ENCODE peak calls at places on chromosomes 11 and 22, in eight cellular contexts. One of them, this sample, is unnamed. For H3K27me3, the result is how much of the 10 kb centered on the place peaks cover.

GRCh38 chr22:43270314-43270908 is 72.8 kb downstream of the SCUBE1 start:
- DNase-seq in uterus: no peak
- DNase-seq in PC-3: peak
- DNase-seq in PC-9: no peak
- DNase-seq in IMR-90: no peak
- DNase-seq in cardiac muscle cell: peak
- DNase-seq in colonic mucosa: no peak
- DNase-seq in SK-N-SH: no peak
- DNase-seq in this sample: no peak

GRCh38 chr22:36257948-36258674 is 5.2 kb downstream of the APOL1 start:
- DNase-seq in colonic mucosa: no peak
- DNase-seq in SK-N-SH: no peak
- DNase-seq in uterus: no peak
- DNase-seq in IMR-90: no peak
- DNase-seq in PC-9: no peak
- DNase-seq in cardiac muscle cell: no peak
- DNase-seq in PC-3: no peak
- DNase-seq in this sample: no peak

GRCh38 chr11:117792241-117792640 is 4.8 kb downstream of the DSCAML1 start:
- DNase-seq in cardiac muscle cell: no peak
- DNase-seq in PC-3: no peak
- DNase-seq in uterus: no peak
- DNase-seq in PC-9: no peak
- DNase-seq in colonic mucosa: no peak
- DNase-seq in IMR-90: no peak
- DNase-seq in SK-N-SH: no peak
- DNase-seq in this sample: no peak

GRCh38 chr11:282630-283360 is 4.6 kb downstream of the NLRP6 start:
- DNase-seq in uterus: peak
- DNase-seq in PC-3: no peak
- DNase-seq in colonic mucosa: no peak
- DNase-seq in PC-9: no peak
- DNase-seq in cardiac muscle cell: no peak
- DNase-seq in SK-N-SH: peak
- DNase-seq in IMR-90: no peak
- DNase-seq in this sample: no peak

GRCh38 chr22:40541300-40541699 is 95.2 kb downstream of the MRTFA start:
- DNase-seq in PC-9: no peak
- DNase-seq in PC-3: peak
- DNase-seq in SK-N-SH: no peak
- DNase-seq in IMR-90: no peak
- DNase-seq in uterus: no peak
- DNase-seq in colonic mucosa: no peak
- DNase-seq in cardiac muscle cell: no peak
- DNase-seq in this sample: no peak

GRCh38 chr11:120386774-120387371 is 50.7 kb downstream of the ARHGEF12 start:
- DNase-seq in IMR-90: no peak
- DNase-seq in PC-3: no peak
- DNase-seq in SK-N-SH: no peak
- DNase-seq in cardiac muscle cell: no peak
- DNase-seq in uterus: no peak
- DNase-seq in PC-9: no peak
- DNase-seq in colonic mucosa: no peak
- DNase-seq in this sample: no peak

GRCh38 chr11:117796456-117797428 is at the start of gene DSCAML1:
- DNase-seq in uterus: no peak
- DNase-seq in colonic mucosa: no peak
- DNase-seq in PC-3: no peak
- DNase-seq in PC-9: no peak
- DNase-seq in IMR-90: no peak
- DNase-seq in SK-N-SH: peak
- DNase-seq in cardiac muscle cell: no peak
- DNase-seq in this sample: no peak

GRCh38 chr11:9575531-9576240 is 2.2 kb downstream of the WEE1 start:
- DNase-seq in PC-3: no peak
- DNase-seq in colonic mucosa: no peak
- DNase-seq in PC-9: no peak
- DNase-seq in uterus: no peak
- DNase-seq in SK-N-SH: no peak
- DNase-seq in IMR-90: no peak
- DNase-seq in cardiac muscle cell: no peak
- DNase-seq in this sample: no peak

GRCh38 chr22:32204211-32204855 is 540 bp downstream of the RFPL2 start:
- DNase-seq in uterus: no peak
- DNase-seq in colonic mucosa: no peak
- DNase-seq in IMR-90: no peak
- DNase-seq in PC-3: no peak
- DNase-seq in cardiac muscle cell: no peak
- DNase-seq in SK-N-SH: peak
- DNase-seq in PC-9: no peak
- DNase-seq in this sample: no peak

GRCh38 chr11:134792044-134792443 is 380.0 kb upstream of the B3GAT1 start:
- DNase-seq in cardiac muscle cell: no peak
- DNase-seq in PC-9: no peak
- DNase-seq in PC-3: peak
- DNase-seq in IMR-90: peak
- DNase-seq in uterus: no peak
- DNase-seq in SK-N-SH: peak
- DNase-seq in colonic mucosa: no peak
- DNase-seq in this sample: no peak

GRCh38 chr11:1564535-1565172 is 7.4 kb downstream of the DUSP8 start:
- DNase-seq in PC-9: no peak
- DNase-seq in cardiac muscle cell: peak
- DNase-seq in colonic mucosa: peak
- DNase-seq in uterus: peak
- DNase-seq in IMR-90: peak
- DNase-seq in PC-3: peak
- DNase-seq in SK-N-SH: peak
- DNase-seq in this sample: peak

GRCh38 chr22:44331881-44332714 is 19.3 kb upstream of the SHISAL1 start:
- DNase-seq in PC-3: peak
- DNase-seq in SK-N-SH: peak
- DNase-seq in uterus: no peak
- DNase-seq in colonic mucosa: no peak
- DNase-seq in IMR-90: peak
- DNase-seq in cardiac muscle cell: peak
- DNase-seq in PC-9: peak
- DNase-seq in this sample: no peak

GRCh38 chr11:11400635-11401232 is 47.7 kb upstream of the CSNK2A3 start:
- DNase-seq in cardiac muscle cell: no peak
- DNase-seq in uterus: no peak
- DNase-seq in SK-N-SH: no peak
- DNase-seq in PC-3: peak
- DNase-seq in IMR-90: no peak
- DNase-seq in PC-9: no peak
- DNase-seq in colonic mucosa: no peak
- DNase-seq in this sample: no peak

GRCh38 chr22:42261266-42261665 is 9.2 kb downstream of the TCF20 start:
- DNase-seq in PC-9: no peak
- DNase-seq in uterus: no peak
- DNase-seq in colonic mucosa: no peak
- DNase-seq in PC-3: no peak
- DNase-seq in SK-N-SH: no peak
- DNase-seq in IMR-90: peak
- DNase-seq in cardiac muscle cell: peak
- DNase-seq in this sample: no peak

GRCh38 chr11:125076378-125076945 is 13.4 kb downstream of the SLC37A2 start:
- DNase-seq in colonic mucosa: no peak
- DNase-seq in PC-3: no peak
- DNase-seq in uterus: no peak
- DNase-seq in SK-N-SH: no peak
- DNase-seq in IMR-90: no peak
- DNase-seq in PC-9: no peak
- DNase-seq in cardiac muscle cell: no peak
- DNase-seq in this sample: no peak

GRCh38 chr22:30877662-30878515 is 90.7 kb downstream of the MORC2 start:
- DNase-seq in PC-9: no peak
- DNase-seq in IMR-90: no peak
- DNase-seq in SK-N-SH: peak
- DNase-seq in uterus: no peak
- DNase-seq in colonic mucosa: no peak
- DNase-seq in PC-3: peak
- DNase-seq in cardiac muscle cell: no peak
- DNase-seq in this sample: peak

GRCh38 chr22:50299724-50300619 is 7.5 kb downstream of the PLXNB2 start:
- DNase-seq in colonic mucosa: peak
- DNase-seq in SK-N-SH: no peak
- DNase-seq in IMR-90: no peak
- DNase-seq in PC-3: no peak
- DNase-seq in uterus: no peak
- DNase-seq in cardiac muscle cell: no peak
- DNase-seq in PC-9: no peak
- DNase-seq in this sample: no peak

GRCh38 chr22:30947821-30948454 is 20.6 kb downstream of the MORC2 start:
- DNase-seq in IMR-90: peak
- DNase-seq in PC-9: no peak
- DNase-seq in uterus: no peak
- DNase-seq in colonic mucosa: no peak
- DNase-seq in SK-N-SH: peak
- DNase-seq in cardiac muscle cell: peak
- DNase-seq in PC-3: peak
- DNase-seq in this sample: no peak

GRCh38 chr22:40487663-40488249 is 117.4 kb downstream of the SGSM3 start:
- DNase-seq in PC-3: peak
- DNase-seq in IMR-90: peak
- DNase-seq in colonic mucosa: no peak
- DNase-seq in uterus: no peak
- DNase-seq in cardiac muscle cell: peak
- DNase-seq in SK-N-SH: peak
- DNase-seq in PC-9: no peak
- DNase-seq in this sample: no peak

GRCh38 chr11:11297578-11297977 is 55.5 kb downstream of the CSNK2A3 start:
- DNase-seq in uterus: no peak
- DNase-seq in SK-N-SH: no peak
- DNase-seq in IMR-90: peak
- DNase-seq in colonic mucosa: no peak
- DNase-seq in PC-9: no peak
- DNase-seq in cardiac muscle cell: no peak
- DNase-seq in PC-3: no peak
- DNase-seq in this sample: no peak

GRCh38 chr11:11244470-11245080 is 108.5 kb downstream of the CSNK2A3 start:
- DNase-seq in IMR-90: no peak
- DNase-seq in cardiac muscle cell: no peak
- DNase-seq in colonic mucosa: no peak
- DNase-seq in PC-9: no peak
- DNase-seq in PC-3: no peak
- DNase-seq in SK-N-SH: no peak
- DNase-seq in uterus: no peak
- DNase-seq in this sample: no peak

GRCh38 chr22:48740731-48741405 is 1086.8 kb downstream of the BRD1 start:
- DNase-seq in colonic mucosa: no peak
- DNase-seq in PC-3: no peak
- DNase-seq in IMR-90: no peak
- DNase-seq in cardiac muscle cell: no peak
- DNase-seq in SK-N-SH: no peak
- DNase-seq in uterus: no peak
- DNase-seq in PC-9: no peak
- DNase-seq in this sample: peak

GRCh38 chr11:128594246-128594645 is 6.9 kb upstream of the ETS1 start:
- DNase-seq in IMR-90: no peak
- DNase-seq in colonic mucosa: no peak
- DNase-seq in PC-9: no peak
- DNase-seq in cardiac muscle cell: no peak
- DNase-seq in SK-N-SH: no peak
- DNase-seq in PC-3: no peak
- DNase-seq in uterus: no peak
- DNase-seq in this sample: no peak
- H3K27me3 ChIP-seq in IMR-90: under half
- H3K27me3 ChIP-seq in colonic mucosa: under half
- H3K27me3 ChIP-seq in PC-9: under half
- H3K27me3 ChIP-seq in cardiac muscle cell: under half
- H3K27me3 ChIP-seq in SK-N-SH: under half
- H3K27me3 ChIP-seq in PC-3: under half
- H3K27me3 ChIP-seq in uterus: under half
- H3K27me3 ChIP-seq in this sample: under half

DNA sequence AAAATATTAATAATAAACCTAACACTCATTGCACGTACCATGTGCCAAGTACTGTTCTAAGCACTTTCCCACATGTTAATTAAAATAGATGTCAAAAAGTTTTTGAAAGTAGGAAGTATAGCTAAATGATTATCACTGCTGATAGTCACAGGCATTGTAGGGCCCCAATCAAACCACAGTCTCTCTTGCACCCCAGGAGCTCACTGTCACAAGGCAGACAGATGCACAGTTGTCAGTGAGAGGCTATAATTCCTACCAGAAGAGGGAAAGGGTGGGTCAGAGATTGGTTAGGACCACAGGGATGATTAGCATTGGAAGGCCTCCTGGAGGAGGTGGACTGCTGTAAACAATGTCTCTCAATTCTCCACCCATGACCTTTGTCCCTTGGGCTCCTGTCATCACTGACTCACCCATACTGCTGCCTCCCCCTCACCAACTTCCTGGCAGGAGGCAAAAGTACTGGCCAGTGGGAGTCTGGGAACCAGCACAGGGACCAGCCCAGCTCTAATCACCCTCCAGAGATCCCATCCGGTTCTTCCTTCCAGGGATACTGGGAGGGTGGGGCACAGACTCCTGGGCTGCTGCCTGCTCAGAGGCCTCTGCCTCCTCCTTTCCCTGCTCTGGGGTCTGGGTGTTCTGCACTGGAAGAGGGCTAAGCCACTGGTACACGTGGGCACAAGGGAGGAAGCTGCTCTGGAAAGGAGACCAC is 1.1 kb upstream of the POLD4 start:
- DNase-seq in SK-N-SH: no peak
- DNase-seq in colonic mucosa: peak
- DNase-seq in cardiac muscle cell: peak
- DNase-seq in IMR-90: peak
- DNase-seq in PC-3: peak
- DNase-seq in PC-9: peak
- DNase-seq in uterus: peak
- DNase-seq in this sample: peak
- TF ChIP-seq CTCF in SK-N-SH: peak
- TF ChIP-seq CTCF in colonic mucosa: no peak
- TF ChIP-seq CTCF in cardiac muscle cell: peak
- TF ChIP-seq CTCF in IMR-90: peak
- TF ChIP-seq CTCF in PC-3: peak
- TF ChIP-seq CTCF in PC-9: peak
- TF ChIP-seq CTCF in uterus: no peak
- TF ChIP-seq CTCF in this sample: no peak

GRCh38 chr22:38456841-38457699 is 2.1 kb upstream of the KCNJ4 start:
- DNase-seq in PC-9: no peak
- DNase-seq in IMR-90: no peak
- DNase-seq in colonic mucosa: no peak
- DNase-seq in cardiac muscle cell: no peak
- DNase-seq in SK-N-SH: peak
- DNase-seq in uterus: no peak
- DNase-seq in PC-3: no peak
- DNase-seq in this sample: no peak
- H3K27me3 ChIP-seq in PC-9: under half
- H3K27me3 ChIP-seq in IMR-90: half or more
- H3K27me3 ChIP-seq in colonic mucosa: half or more
- H3K27me3 ChIP-seq in cardiac muscle cell: under half
- H3K27me3 ChIP-seq in SK-N-SH: under half
- H3K27me3 ChIP-seq in uterus: under half
- H3K27me3 ChIP-seq in PC-3: under half
- H3K27me3 ChIP-seq in this sample: under half

DNA sequence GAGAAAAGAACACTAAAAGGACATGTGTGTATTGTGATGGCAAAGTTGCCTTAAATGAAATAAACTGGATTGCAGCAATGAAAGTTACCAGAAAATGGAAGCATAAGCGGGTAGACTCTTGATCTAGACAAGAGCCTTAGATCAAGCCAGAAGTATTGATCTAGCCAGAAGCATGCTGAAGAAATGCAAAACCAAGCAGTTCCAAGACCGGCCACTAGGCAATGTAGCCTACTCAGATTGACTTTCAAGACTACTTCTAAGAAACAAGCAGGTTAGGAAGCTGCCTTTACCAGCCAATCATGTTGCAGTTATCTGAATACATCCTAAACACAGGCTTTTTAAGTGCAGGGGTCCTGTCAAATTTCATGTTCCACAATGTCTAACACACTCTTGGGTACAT is 54.6 kb downstream of the KCNA4 start:
- DNase-seq in colonic mucosa: no peak
- DNase-seq in PC-9: no peak
- DNase-seq in cardiac muscle cell: no peak
- DNase-seq in uterus: no peak
- DNase-seq in PC-3: peak
- DNase-seq in SK-N-SH: no peak
- DNase-seq in IMR-90: no peak
- DNase-seq in this sample: no peak
- TF ChIP-seq CTCF in colonic mucosa: no peak
- TF ChIP-seq CTCF in PC-9: peak
- TF ChIP-seq CTCF in cardiac muscle cell: peak
- TF ChIP-seq CTCF in uterus: no peak
- TF ChIP-seq CTCF in PC-3: peak
- TF ChIP-seq CTCF in SK-N-SH: peak
- TF ChIP-seq CTCF in IMR-90: no peak
- TF ChIP-seq CTCF in this sample: no peak

This sample was measured in tibial artery.